ENCODE peak calls at places on chromosomes 11 and 22, in eight cellular contexts. L is type B pancreatic cell; F is activated CD8-positive, alpha-beta memory T cell treated with anti-CD3 and anti-CD28 coated beads, Interleukin-2, amount 10 ng/mL, durations not matched to agents 7 days and 5 days; X is stimulated activated CD8-positive, alpha-beta memory T cell treated with anti-CD3 and anti-CD28 coated beads, Interleukin-7, amount 100 ng/mL, for 48 hours; U is CD8-positive, alpha-beta memory T cell; T is stromal cell of bone marrow; G is GM23248; E is brain microvascular endothelial cell. P is an unnamed sample.

GRCh38 chr22:30947163-30947820 is 21.3 kb downstream of the MORC2 start:
- DNase-seq in L (no peak), F (no peak), X (no peak), U (no peak), T (no peak), G (peak), E (no peak), P (no peak)

GRCh38 chr11:56905936-56906335 is 82.8 kb upstream of the OR5AK2 start:
- DNase-seq in L (no peak), F (no peak), X (no peak), U (no peak), T (no peak), G (no peak), E (no peak), P (no peak)

GRCh38 chr11:7046474-7046873 is 26.2 kb downstream of the NLRP14 start:
- DNase-seq in L (no peak), F (no peak), X (no peak), U (no peak), T (peak), G (peak), E (peak), P (no peak)

GRCh38 chr11:70048279-70049024 is 29.7 kb upstream of the ANO1 start:
- DNase-seq in L (peak), F (no peak), X (no peak), U (no peak), T (no peak), G (peak), E (no peak), P (no peak)

GRCh38 chr11:91997178-91997577 is 227.4 kb upstream of the FAT3 start:
- DNase-seq in L (no peak), F (no peak), X (no peak), U (no peak), T (no peak), G (no peak), E (no peak), P (no peak)

GRCh38 chr22:25237503-25237902 is 18.1 kb downstream of the CRYBB2 start:
- DNase-seq in L (no peak), F (no peak), X (no peak), U (no peak), T (no peak), G (no peak), E (no peak), P (no peak)

GRCh38 chr11:62905927-62906531 is 15.1 kb downstream of the CHRM1 start:
- DNase-seq in L (peak), F (peak), X (peak), U (peak), T (peak), G (peak), E (peak), P (peak)

GRCh38 chr11:86795962-86796361 is 4.4 kb upstream of the PRSS23 start:
- DNase-seq in L (no peak), F (no peak), X (no peak), U (no peak), T (no peak), G (no peak), E (no peak), P (peak)

GRCh38 chr22:45240810-45241631 is at the start of gene KIAA0930:
- DNase-seq in L (peak), F (peak), X (peak), U (peak), T (peak), G (peak), E (peak), P (peak)

GRCh38 chr11:30113326-30113873 is 96.6 kb upstream of the KCNA4 start:
- DNase-seq in L (no peak), F (no peak), X (no peak), U (no peak), T (no peak), G (no peak), E (no peak), P (no peak)

GRCh38 chr11:67698247-67698646 is 23.8 kb upstream of the ALDH3B2 start:
- DNase-seq in L (no peak), F (peak), X (no peak), U (no peak), T (no peak), G (peak), E (peak), P (no peak)